ENCODE peak calls at places on chromosomes 6 and 20, in four cellular contexts. E is IMR-90, J is lower lobe of right lung, P is tibial nerve. K is an unnamed sample. For H3K9me3, the result is how much of the 10 kb centered on the place peaks cover.

GRCh38 chr6:56953597-56954388 is 1.1 kb upstream of the BEND6 start:
- DNase-seq in E (no peak), J (no peak), P (no peak), K (no peak)

GRCh38 chr6:158011478-158011920 is 29.8 kb downstream of the SYNJ2 start:
- DNase-seq in E (peak), J (no peak), P (no peak), K (no peak)

GRCh38 chr6:10384064-10384317 is 30.9 kb downstream of the TFAP2A start:
- DNase-seq in E (no peak), J (no peak), P (no peak), K (no peak)

GRCh38 chr6:117441824-117442264 is 16.1 kb upstream of the ROS1 start:
- DNase-seq in E (peak), J (no peak), P (no peak), K (no peak)

GRCh38 chr6:291697-292505 is at the start of gene DUSP22:
- DNase-seq in E (peak), J (peak), P (peak), K (peak)

GRCh38 chr20:63082939-63083735 is 76.4 kb upstream of the BHLHE23 start:
- DNase-seq in E (no peak), J (peak), P (no peak), K (no peak)

GRCh38 chr20:10249048-10249770 is 30.6 kb downstream of the SNAP25 start:
- DNase-seq in E (peak), J (no peak), P (no peak), K (no peak)

GRCh38 chr6:104572901-104573300 is 286.8 kb downstream of the HACE1 start:
- DNase-seq in E (no peak), J (no peak), P (no peak), K (no peak)

GRCh38 chr20:39090881-39091280 is 128.7 kb downstream of the DHX35 start:
- DNase-seq in E (no peak), J (no peak), P (no peak), K (no peak)

GRCh38 chr6:161434921-161435411 is 161.1 kb upstream of the AGPAT4 start:
- DNase-seq in E (peak), J (no peak), P (no peak), K (no peak)

GRCh38 chr20:44324343-44324742 is 12.5 kb upstream of the R3HDML start:
- DNase-seq in E (no peak), J (no peak), P (no peak), K (no peak)

GRCh38 chr20:34927736-34928135 is 27.9 kb downstream of the GSS start:
- DNase-seq in E (peak), J (no peak), P (no peak), K (no peak)

GRCh38 chr6:32415521-32416019 is 8.6 kb upstream of the BTNL2 start:
- DNase-seq in E (peak), J (peak), P (peak), K (no peak)

GRCh38 chr6:90584636-90585255 is 2.1 kb downstream of the MAP3K7 start:
- DNase-seq in E (peak), J (no peak), P (no peak), K (no peak)

GRCh38 chr6:85674604-85675003 is 31.9 kb upstream of the SYNCRIP start:
- DNase-seq in E (no peak), J (no peak), P (no peak), K (no peak)

GRCh38 chr20:7094438-7094997 is 327.0 kb downstream of the BMP2 start:
- DNase-seq in E (peak), J (no peak), P (no peak), K (no peak)

DNA sequence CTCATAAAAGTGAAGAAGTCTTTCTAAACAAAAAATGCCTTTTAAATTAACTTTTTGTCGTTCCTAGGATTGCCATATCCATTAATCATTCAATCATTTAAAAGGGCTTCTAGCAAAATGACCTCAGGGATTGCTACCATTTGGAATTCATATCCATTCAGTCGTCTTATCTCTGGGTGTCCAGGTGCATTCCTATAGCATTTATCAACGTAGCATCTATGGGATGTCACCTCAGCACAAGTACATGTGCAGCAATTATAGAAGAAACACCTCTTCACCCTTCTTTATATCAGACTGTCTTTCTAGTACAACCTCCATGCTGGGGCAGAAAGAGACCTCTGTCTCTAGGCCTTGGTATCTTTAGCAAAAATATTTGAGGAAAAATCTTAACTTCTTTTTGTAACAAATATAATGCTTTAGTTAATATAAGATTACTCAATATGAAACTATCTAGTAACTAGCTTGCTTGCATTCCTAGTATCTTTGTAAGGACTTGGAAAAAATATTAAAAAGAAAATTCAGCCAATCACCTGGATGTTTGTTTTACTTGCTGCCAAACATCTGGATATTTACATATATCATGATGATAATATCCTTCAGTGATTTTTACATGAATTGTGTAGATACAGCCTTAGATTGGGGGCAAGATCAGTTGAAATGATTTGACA is 356.7 kb downstream of the HDGFL1 start:
- DNase-seq in E (peak), J (no peak), P (no peak), K (no peak)
- H3K9me3 ChIP-seq in E (under half), J (under half), P (under half), K (under half)

GRCh38 chr6:23267651-23268050 is 698.3 kb downstream of the HDGFL1 start:
- DNase-seq in E (no peak), J (no peak), P (no peak), K (no peak)
- H3K9me3 ChIP-seq in E (under half), J (under half), P (under half), K (under half)

GRCh38 chr6:165231581-165232276 is 77.7 kb downstream of the C6orf118 start:
- DNase-seq in E (no peak), J (no peak), P (no peak), K (no peak)
- H3K9me3 ChIP-seq in E (under half), J (under half), P (under half), K (under half)

GRCh38 chr6:19269341-19269898 is 567.8 kb upstream of the ID4 start:
- DNase-seq in E (no peak), J (no peak), P (no peak), K (no peak)
- H3K9me3 ChIP-seq in E (under half), J (under half), P (under half), K (under half)

GRCh38 chr6:168624948-168625347 is 184.0 kb downstream of the SMOC2 start:
- DNase-seq in E (no peak), J (no peak), P (no peak), K (no peak)

GRCh38 chr6:168625602-168626001 is 184.6 kb downstream of the SMOC2 start:
- DNase-seq in E (no peak), J (no peak), P (no peak), K (peak)

GRCh38 chr6:168626046-168626445 is 185.1 kb downstream of the SMOC2 start:
- DNase-seq in E (no peak), J (no peak), P (no peak), K (no peak)

GRCh38 chr6:168628732-168629245 is 187.8 kb downstream of the SMOC2 start:
- DNase-seq in E (no peak), J (no peak), P (no peak), K (peak)

DNA sequence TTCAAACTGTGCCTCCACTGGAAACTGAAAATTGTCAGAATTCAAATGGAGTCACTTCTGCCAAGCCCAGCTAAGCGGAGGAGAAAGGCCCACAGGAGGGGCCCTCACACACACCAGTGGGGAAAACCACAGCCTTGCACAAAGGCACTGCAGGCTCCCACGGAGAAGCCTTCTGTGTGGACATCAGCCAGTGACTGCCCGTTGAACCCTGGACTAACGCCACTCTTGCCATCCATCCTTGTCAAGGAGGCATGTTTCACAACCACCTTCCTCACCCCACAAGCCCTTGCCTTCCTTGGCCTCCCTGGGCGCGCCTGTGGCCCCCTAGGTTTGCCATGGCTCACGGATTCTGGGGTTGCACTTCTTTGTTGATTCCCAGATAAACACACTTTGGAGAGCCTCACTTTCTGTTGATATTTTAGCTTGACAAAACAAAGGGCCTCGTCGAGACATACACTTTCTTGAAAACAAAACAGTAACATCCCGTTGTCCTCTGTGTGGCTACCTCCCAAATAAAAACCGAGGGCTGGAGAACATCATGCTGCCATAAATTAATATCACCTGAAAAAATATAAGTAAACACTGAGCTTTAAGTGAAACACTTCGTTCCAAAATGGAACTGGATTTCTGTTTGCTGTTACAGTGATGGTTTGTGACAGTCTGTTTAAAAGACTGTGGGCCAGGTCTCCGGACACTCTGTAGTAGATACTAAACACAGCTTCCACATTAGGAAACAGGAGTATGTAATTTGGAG is 187.0 kb downstream of the SMOC2 start:
- DNase-seq in E (no peak), J (no peak), P (no peak), K (no peak)
- H3K9me3 ChIP-seq in E (under half), J (under half), P (under half), K (under half)

K was measured in left lung.